ENCODE peak calls at places on chromosomes 6 and 20, in four cellular contexts. One of them, this sample, is unnamed.

GRCh38 chr6:42968126-42968701 is 7.7 kb downstream of the GNMT start:
- DNase-seq in T-helper 1 cell: no peak
- DNase-seq in left lobe of liver: no peak
- DNase-seq in lung microvascular endothelial cell: no peak
- DNase-seq in this sample: no peak

GRCh38 chr6:113481441-113481840 is 375.7 kb upstream of the MARCKS start:
- DNase-seq in T-helper 1 cell: no peak
- DNase-seq in left lobe of liver: no peak
- DNase-seq in lung microvascular endothelial cell: no peak
- DNase-seq in this sample: no peak

GRCh38 chr6:102995491-102995890 is 1602.0 kb downstream of the GRIK2 start:
- DNase-seq in T-helper 1 cell: no peak
- DNase-seq in left lobe of liver: no peak
- DNase-seq in lung microvascular endothelial cell: no peak
- DNase-seq in this sample: no peak

GRCh38 chr6:103699770-103700169 is 1159.9 kb downstream of the HACE1 start:
- DNase-seq in T-helper 1 cell: no peak
- DNase-seq in left lobe of liver: no peak
- DNase-seq in lung microvascular endothelial cell: no peak
- DNase-seq in this sample: no peak

GRCh38 chr6:40537446-40537845 is 49.7 kb downstream of the LRFN2 start:
- DNase-seq in T-helper 1 cell: no peak
- DNase-seq in left lobe of liver: no peak
- DNase-seq in lung microvascular endothelial cell: no peak
- DNase-seq in this sample: no peak

GRCh38 chr6:11682525-11682924 is 96.1 kb downstream of the ADTRP start:
- DNase-seq in T-helper 1 cell: no peak
- DNase-seq in left lobe of liver: no peak
- DNase-seq in lung microvascular endothelial cell: no peak
- DNase-seq in this sample: no peak

GRCh38 chr6:21749754-21750153 is 156.2 kb downstream of the SOX4 start:
- DNase-seq in T-helper 1 cell: no peak
- DNase-seq in left lobe of liver: no peak
- DNase-seq in lung microvascular endothelial cell: no peak
- DNase-seq in this sample: no peak

GRCh38 chr6:5398530-5398929 is 137.2 kb downstream of the FARS2 start:
- DNase-seq in T-helper 1 cell: no peak
- DNase-seq in left lobe of liver: no peak
- DNase-seq in lung microvascular endothelial cell: peak
- DNase-seq in this sample: peak

GRCh38 chr6:70506321-70506720 is 60.4 kb upstream of the SDHAF4 start:
- DNase-seq in T-helper 1 cell: no peak
- DNase-seq in left lobe of liver: no peak
- DNase-seq in lung microvascular endothelial cell: no peak
- DNase-seq in this sample: no peak

GRCh38 chr6:37713529-37714119 is 15.9 kb upstream of the MDGA1 start:
- DNase-seq in T-helper 1 cell: no peak
- DNase-seq in left lobe of liver: no peak
- DNase-seq in lung microvascular endothelial cell: peak
- DNase-seq in this sample: no peak

GRCh38 chr20:46581386-46581785 is 30.9 kb upstream of the OCSTAMP start:
- DNase-seq in T-helper 1 cell: no peak
- DNase-seq in left lobe of liver: no peak
- DNase-seq in lung microvascular endothelial cell: no peak
- DNase-seq in this sample: no peak

GRCh38 chr6:163469459-163469858 is 54.9 kb downstream of the QKI start:
- DNase-seq in T-helper 1 cell: no peak
- DNase-seq in left lobe of liver: no peak
- DNase-seq in lung microvascular endothelial cell: no peak
- DNase-seq in this sample: no peak

This sample was measured in endothelial cell of umbilical vein.